ENCODE peak calls at places on chromosomes 2 and 18, in eight cellular contexts. C is lower lobe of right lung; S is right lobe of liver; I is PC-9; N is heart left ventricle; B is pancreas; L is HepG2; W is CD8-positive, alpha-beta memory T cell. H is an unnamed sample.

GRCh38 chr2:192013211-192013610 is 166.3 kb upstream of the CAVIN2 start:
- DNase-seq in I (no peak), B (no peak), N (no peak), C (no peak), W (no peak), S (no peak), L (no peak), H (no peak)

GRCh38 chr2:53942280-53942679 is 28.5 kb downstream of the PSME4 start:
- DNase-seq in W (no peak), C (no peak), L (no peak), I (no peak), B (no peak), N (no peak), S (no peak), H (no peak)

GRCh38 chr2:29990112-29990511 is 68.7 kb upstream of the ALK start:
- DNase-seq in B (no peak), I (no peak), W (no peak), S (no peak), N (no peak), C (no peak), L (no peak), H (no peak)

GRCh38 chr2:236464140-236464539 is 105.5 kb upstream of the ACKR3 start:
- DNase-seq in B (no peak), N (no peak), L (no peak), C (no peak), I (no peak), S (no peak), W (no peak), H (no peak)

GRCh38 chr2:10357193-10357592 is 54.5 kb downstream of the HPCAL1 start:
- DNase-seq in B (no peak), N (no peak), C (no peak), S (no peak), I (no peak), L (no peak), W (no peak), H (no peak)

GRCh38 chr2:50143822-50144575 is 887.9 kb downstream of the NRXN1 start:
- DNase-seq in I (peak; percentile 37), N (no peak), C (no peak), W (no peak), L (peak; percentile 68), B (peak; percentile 13), S (no peak), H (no peak)

GRCh38 chr2:192729369-192729768 is 534.6 kb upstream of the TMEFF2 start:
- DNase-seq in C (no peak), B (no peak), L (no peak), S (no peak), I (no peak), W (no peak), N (no peak), H (no peak)

GRCh38 chr18:6374340-6374739 is 40.4 kb downstream of the L3MBTL4 start:
- DNase-seq in L (peak; percentile 60), C (no peak), W (no peak), I (no peak), N (no peak), B (no peak), S (no peak), H (no peak)

GRCh38 chr2:218447072-218447471 is 28.1 kb downstream of the VIL1 start:
- DNase-seq in I (no peak), C (no peak), S (peak; percentile 17), W (no peak), B (no peak), L (no peak), N (no peak), H (no peak)

GRCh38 chr2:29920631-29921559 is 491 bp downstream of the ALK start:
- DNase-seq in N (peak; percentile 18), W (no peak), I (no peak), S (no peak), C (peak; percentile 45), L (no peak), B (no peak), H (no peak)

GRCh38 chr2:217995741-217996141 is 7.1 kb downstream of the TNS1 start:
- DNase-seq in S (no peak), B (peak; percentile 76), W (no peak), L (no peak), N (no peak), C (no peak), I (no peak), H (no peak)

GRCh38 chr2:167140767-167141166 is 252.5 kb downstream of the XIRP2 start:
- DNase-seq in B (no peak), N (no peak), W (no peak), S (no peak), I (peak; percentile 65), L (peak; percentile 62), C (no peak), H (no peak)

GRCh38 chr2:158457092-158457825 is 507 bp downstream of the PKP4 start:
- DNase-seq in W (peak; percentile 45), C (peak; percentile 72), B (peak; percentile 54), I (peak; percentile 35), L (peak; percentile 40), S (peak; percentile 71), N (peak; percentile 69), H (peak; percentile 82)

GRCh38 chr2:156088598-156088997 is 243.9 kb downstream of the NR4A2 start:
- DNase-seq in N (no peak), W (no peak), S (no peak), C (no peak), B (no peak), I (no peak), L (no peak), H (no peak)

GRCh38 chr2:156083707-156084494 is 248.6 kb downstream of the NR4A2 start:
- DNase-seq in N (no peak), I (peak; percentile 36), C (no peak), S (no peak), B (no peak), L (no peak), W (no peak), H (no peak)

DNA sequence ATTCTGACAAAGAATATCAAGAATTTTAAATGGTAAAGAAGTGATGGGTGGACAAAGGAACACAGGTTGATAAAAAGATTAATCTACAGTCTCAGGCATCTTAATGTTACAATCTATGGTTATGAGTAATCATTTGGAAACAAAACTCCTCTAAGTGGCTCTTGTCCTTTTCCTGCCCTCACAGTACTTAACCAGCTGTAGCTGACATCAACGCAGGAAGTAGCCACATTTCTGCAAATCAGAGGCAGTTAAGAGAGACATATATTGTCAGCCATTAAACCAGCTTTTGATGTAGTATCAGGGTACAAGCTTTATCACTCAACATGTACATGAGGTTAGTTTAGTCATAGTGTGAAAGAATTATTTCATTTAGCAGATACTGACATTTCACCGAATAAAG is 244.6 kb downstream of the NR4A2 start:
- DNase-seq in B (no peak), L (no peak), C (no peak), I (no peak), W (no peak), S (no peak), N (no peak), H (no peak)
- H3K27ac ChIP-seq in B (no peak overlapping the region), L (no peak overlapping the region), C (no peak overlapping the region), I (no peak overlapping the region), W (no peak overlapping the region), S (no peak overlapping the region), N (no peak overlapping the region), H (no peak overlapping the region)

DNA sequence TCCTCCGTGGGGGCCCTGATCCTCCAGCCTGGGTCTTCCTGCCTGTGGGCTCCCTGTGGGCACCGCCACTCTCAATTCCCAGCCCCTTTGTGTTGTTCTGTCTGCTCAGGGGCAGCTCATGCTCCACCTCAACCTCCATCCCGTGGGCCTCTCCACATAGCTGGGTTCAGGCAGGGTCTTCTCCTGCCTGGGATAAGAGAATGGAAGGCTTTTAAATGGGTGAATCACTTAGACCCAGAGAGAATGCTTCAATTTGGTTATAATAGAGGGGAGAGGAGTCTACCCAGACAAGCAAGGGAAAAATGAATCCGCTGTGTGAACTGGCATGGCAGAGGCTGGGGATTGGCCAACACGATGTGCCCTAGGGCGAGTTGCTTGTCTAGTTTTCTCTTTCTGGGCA is 138.4 kb upstream of the MYCN start:
- DNase-seq in I (no peak), W (no peak), C (no peak), N (no peak), B (no peak), S (no peak), L (no peak), H (no peak)
- H3K27ac ChIP-seq in I (no peak overlapping the region), W (no peak overlapping the region), C (no peak overlapping the region), N (no peak overlapping the region), B (no peak overlapping the region), S (no peak overlapping the region), L (no peak overlapping the region), H (no peak overlapping the region)

DNA sequence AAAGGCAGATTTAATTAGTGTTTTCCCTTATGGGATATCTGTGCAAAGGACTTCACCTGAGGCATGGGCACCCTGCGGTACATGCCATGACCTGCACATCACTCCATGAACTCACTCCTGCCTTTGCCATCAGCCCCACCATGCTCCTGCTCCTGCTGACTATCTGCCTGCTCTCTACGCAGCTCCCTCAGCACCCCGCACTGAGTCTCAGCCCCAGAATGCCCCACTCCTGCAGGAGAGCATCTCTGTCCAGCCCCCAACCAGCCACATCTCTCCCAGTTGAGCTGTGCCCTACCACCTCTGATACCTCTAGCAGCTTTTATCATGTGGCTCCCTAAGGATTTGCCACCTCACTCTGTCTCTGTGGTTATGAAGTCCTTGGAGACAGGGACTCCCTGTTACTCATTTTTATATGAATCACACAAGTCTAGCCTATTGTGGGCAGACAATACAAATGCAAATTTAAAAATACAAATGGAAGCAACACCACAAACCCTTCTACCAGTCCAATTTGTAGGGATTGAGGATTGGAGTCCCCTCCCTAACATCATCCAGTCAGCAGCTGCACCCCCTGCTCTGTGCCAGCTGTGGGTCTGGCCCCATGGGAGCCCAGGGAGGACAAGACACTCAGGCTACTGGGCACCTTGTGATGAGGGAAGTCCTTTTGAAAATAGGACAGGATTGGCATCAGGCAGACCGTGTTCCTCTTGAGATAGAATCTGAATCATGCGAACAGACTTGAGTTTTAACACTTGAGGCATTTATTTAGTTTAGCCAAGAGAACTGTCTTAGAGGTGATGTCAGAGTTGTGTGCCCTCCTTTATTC is 689.6 kb upstream of the HS6ST1 start:
- DNase-seq in B (no peak), W (no peak), L (no peak), N (no peak), S (no peak), C (no peak), I (no peak), H (no peak)
- H3K27ac ChIP-seq in B (no peak overlapping the region), W (no peak overlapping the region), L (no peak overlapping the region), N (no peak overlapping the region), S (no peak overlapping the region), C (no peak overlapping the region), I (no peak overlapping the region), H (no peak overlapping the region)

DNA sequence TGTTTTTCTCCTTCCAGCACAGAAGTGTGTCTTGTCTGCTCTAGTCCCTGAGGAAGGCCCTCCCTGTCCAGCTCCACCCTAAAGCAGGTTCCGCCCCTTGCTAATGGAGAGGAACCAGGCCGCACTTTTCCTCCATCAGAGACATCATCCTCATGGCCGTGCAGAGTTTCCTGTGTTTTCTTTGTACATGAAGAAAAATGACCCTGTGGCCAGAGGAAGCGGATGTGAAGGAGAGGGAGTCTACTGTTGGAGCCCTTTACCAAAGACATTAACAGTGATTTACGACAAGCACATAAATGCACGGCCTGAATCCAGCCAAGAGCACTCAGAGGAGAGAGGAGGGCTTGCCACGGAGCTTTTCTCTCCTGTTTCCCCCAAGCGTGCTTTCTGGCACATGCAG is 109.5 kb downstream of the RNF144A start:
- DNase-seq in L (no peak), B (no peak), N (peak; percentile 60), I (no peak), C (no peak), S (no peak), W (no peak), H (no peak)
- H3K27ac ChIP-seq in L (no peak overlapping the region), B (no peak overlapping the region), N (peak overlapping the region; percentile 58), I (no peak overlapping the region), C (peak overlapping the region; percentile 56), S (no peak overlapping the region), W (no peak overlapping the region), H (peak overlapping the region; percentile 32)